ENCODE peak calls at places on chromosomes 1 and 21, in eight cellular contexts. U is germinal center; H is astrocyte of the spinal cord; M is KG1; B is HuH-7; P is hypothalamus; X is fibroblast of mammary gland; I is stimulated activated naive B cell treated with anti-CD40 and anti-IgM and Interleukin-4, amounts not matched to agents 10 μg/mL and 1 μg/mL and 100 μg/mL, for 72 hours. S is an unnamed sample.

GRCh38 chr1:156232222-156232621 is 9.8 kb upstream of the BGLAP start:
- DNase-seq in U (no peak), H (no peak), M (no peak), B (no peak), P (no peak), X (no peak), I (no peak), S (no peak)

GRCh38 chr1:42822833-42823392 is 5.7 kb upstream of the SVBP start:
- DNase-seq in U (no peak), H (peak), M (no peak), B (no peak), P (no peak), X (peak), I (no peak), S (no peak)

GRCh38 chr21:34807881-34808568 is 139.2 kb downstream of the CLIC6 start:
- DNase-seq in U (no peak), H (peak), M (no peak), B (no peak), P (no peak), X (peak), I (no peak), S (peak)

GRCh38 chr1:151058682-151059341 is 610 bp downstream of the CDC42SE1 start:
- DNase-seq in U (peak), H (no peak), M (no peak), B (no peak), P (no peak), X (no peak), I (no peak), S (peak)

GRCh38 chr1:154908937-154909336 is 27.6 kb downstream of the PMVK start:
- DNase-seq in U (no peak), H (no peak), M (no peak), B (no peak), P (no peak), X (no peak), I (no peak), S (no peak)

GRCh38 chr1:53460211-53460634 is 1.0 kb downstream of the DMRTB1 start:
- DNase-seq in U (no peak), H (no peak), M (no peak), B (no peak), P (no peak), X (no peak), I (no peak), S (no peak)

GRCh38 chr1:209926045-209926444 is 12.0 kb upstream of the SYT14 start:
- DNase-seq in U (no peak), H (peak), M (no peak), B (no peak), P (peak), X (peak), I (no peak), S (peak)

GRCh38 chr1:24289937-24290595 is 29.1 kb upstream of the GRHL3 start:
- DNase-seq in U (no peak), H (peak), M (no peak), B (no peak), P (peak), X (peak), I (no peak), S (peak)

GRCh38 chr1:184462170-184462569 is 75.3 kb downstream of the C1orf21 start:
- DNase-seq in U (no peak), H (no peak), M (no peak), B (no peak), P (peak), X (no peak), I (no peak), S (no peak)

GRCh38 chr1:246373828-246374569 is 133.1 kb downstream of the SMYD3 start:
- DNase-seq in U (no peak), H (no peak), M (no peak), B (no peak), P (no peak), X (peak), I (no peak), S (no peak)

GRCh38 chr1:17189632-17190525 is 15.0 kb upstream of the PADI1 start:
- DNase-seq in U (no peak), H (peak), M (no peak), B (no peak), P (no peak), X (peak), I (no peak), S (peak)

GRCh38 chr1:155327981-155328380 is 7.3 kb downstream of the RUSC1 start:
- DNase-seq in U (no peak), H (no peak), M (no peak), B (no peak), P (no peak), X (no peak), I (no peak), S (no peak)